ENCODE peak calls at places on chromosomes 2 and 18, in six cellular contexts. V is A172, Y is endodermal cell, B is epithelial cell of proximal tubule, T is ureter, R is NCI-H2029. W is an unnamed sample.

GRCh38 chr2:226114436-226114835 is 685.2 kb downstream of the IRS1 start:
- DNase-seq in V (peak; percentile 59), Y (no peak), B (no peak), T (no peak), R (no peak), W (no peak)

GRCh38 chr2:30351941-30352340 is 95.1 kb upstream of the LCLAT1 start:
- DNase-seq in V (no peak), Y (no peak), B (no peak), T (no peak), R (no peak), W (no peak)

GRCh38 chr18:34258176-34258575 is 33.5 kb upstream of the NOL4 start:
- DNase-seq in V (no peak), Y (peak; percentile 57), B (no peak), T (no peak), R (no peak), W (no peak)

GRCh38 chr2:12424820-12425219 is 291.9 kb upstream of the TRIB2 start:
- DNase-seq in V (no peak), Y (no peak), B (no peak), T (no peak), R (no peak), W (no peak)

GRCh38 chr2:61470122-61470951 is 550 bp downstream of the USP34 start:
- DNase-seq in V (peak; percentile 62), Y (peak; percentile 97), B (no peak), T (peak; percentile 89), R (peak; percentile 48), W (peak; percentile 73)

GRCh38 chr2:188668017-188668663 is 306.0 kb upstream of the COL3A1 start:
- DNase-seq in V (peak; percentile 59), Y (no peak), B (peak; percentile 33), T (no peak), R (no peak), W (no peak)

GRCh38 chr18:22210331-22210754 is 41.0 kb downstream of the GATA6 start:
- DNase-seq in V (no peak), Y (no peak), B (peak; percentile 98), T (no peak), R (no peak), W (no peak)

GRCh38 chr2:30511122-30512083 is 64.4 kb downstream of the LCLAT1 start:
- DNase-seq in V (peak; percentile 44), Y (no peak), B (peak; percentile 16), T (peak; percentile 55), R (peak; percentile 63), W (peak; percentile 78)

GRCh38 chr2:20403693-20404381 is 43.0 kb upstream of the RHOB start:
- DNase-seq in V (no peak), Y (no peak), B (no peak), T (no peak), R (no peak), W (peak; percentile 30)

GRCh38 chr2:212021947-212022346 is 516.7 kb downstream of the ERBB4 start:
- DNase-seq in V (peak; percentile 61), Y (no peak), B (no peak), T (no peak), R (no peak), W (no peak)

GRCh38 chr2:240124651-240125030 is 11.5 kb downstream of the COPS9 start:
- DNase-seq in V (no peak), Y (peak; percentile 26), B (no peak), T (no peak), R (no peak), W (no peak)

GRCh38 chr2:100936070-100936741 is 65.9 kb upstream of the RPL31 start:
- DNase-seq in V (no peak), Y (no peak), B (no peak), T (no peak), R (no peak), W (peak; percentile 32)

GRCh38 chr18:9825571-9826073 is 60.2 kb upstream of the TXNDC2 start:
- DNase-seq in V (peak; percentile 90), Y (peak; percentile 17), B (peak; percentile 72), T (no peak), R (peak; percentile 34), W (no peak)

GRCh38 chr2:69514406-69514805 is 77.2 kb upstream of the NFU1 start:
- DNase-seq in V (peak; percentile 36), Y (peak; percentile 76), B (no peak), T (no peak), R (no peak), W (no peak)

GRCh38 chr2:152174574-152174973 is 989 bp downstream of the STAM2 start:
- DNase-seq in V (no peak), Y (no peak), B (no peak), T (no peak), R (no peak), W (no peak)

GRCh38 chr2:85539361-85540130 is 578 bp downstream of the MAT2A start:
- DNase-seq in V (peak; percentile 57), Y (peak; percentile 73), B (no peak), T (peak; percentile 86), R (peak; percentile 57), W (peak; percentile 69)

GRCh38 chr2:109530712-109531111 is 83.1 kb downstream of the SEPTIN10 start:
- DNase-seq in V (no peak), Y (peak; percentile 46), B (no peak), T (peak; percentile 23), R (no peak), W (no peak)

GRCh38 chr2:109188924-109189323 is 59.9 kb downstream of the SH3RF3 start:
- DNase-seq in V (no peak), Y (no peak), B (no peak), T (no peak), R (no peak), W (no peak)

GRCh38 chr2:188089896-188090295 is 201.8 kb upstream of the GULP1 start:
- DNase-seq in V (no peak), Y (no peak), B (no peak), T (no peak), R (no peak), W (no peak)

GRCh38 chr2:229712125-229712524 is 2.2 kb downstream of the DNER start:
- DNase-seq in V (no peak), Y (no peak), B (no peak), T (no peak), R (no peak), W (no peak)

GRCh38 chr2:207066784-207067460 is 98.8 kb downstream of the KLF7 start:
- DNase-seq in V (peak; percentile 23), Y (no peak), B (no peak), T (no peak), R (no peak), W (no peak)

GRCh38 chr2:101402637-101403036 is 15.3 kb upstream of the CREG2 start:
- DNase-seq in V (no peak), Y (no peak), B (no peak), T (no peak), R (no peak), W (no peak)

GRCh38 chr2:57862153-57862552 is 184.5 kb upstream of the VRK2 start:
- DNase-seq in V (no peak), Y (no peak), B (no peak), T (no peak), R (no peak), W (no peak)

GRCh38 chr2:31066594-31066993 is 71.6 kb downstream of the GALNT14 start:
- DNase-seq in V (no peak), Y (no peak), B (no peak), T (no peak), R (no peak), W (no peak)

GRCh38 chr2:229800997-229801754 is 86.8 kb upstream of the DNER start:
- DNase-seq in V (peak; percentile 72), Y (peak; percentile 81), B (no peak), T (peak; percentile 55), R (peak; percentile 28), W (no peak)

GRCh38 chr2:149885468-149885867 is 297.9 kb upstream of the MMADHC start:
- DNase-seq in V (no peak), Y (no peak), B (peak; percentile 30), T (no peak), R (peak; percentile 61), W (no peak)

GRCh38 chr2:219245899-219246230 is 586 bp downstream of the STK16 start:
- DNase-seq in V (no peak), Y (no peak), B (no peak), T (no peak), R (no peak), W (no peak)

GRCh38 chr2:225737556-225737955 is 338.0 kb downstream of the NYAP2 start:
- DNase-seq in V (peak; percentile 76), Y (no peak), B (no peak), T (no peak), R (no peak), W (no peak)

GRCh38 chr2:127511090-127511489 is 15.2 kb downstream of the IWS1 start:
- DNase-seq in V (no peak), Y (no peak), B (no peak), T (no peak), R (no peak), W (no peak)

GRCh38 chr18:30616414-30616813 is 426.1 kb downstream of the DSC3 start:
- DNase-seq in V (no peak), Y (no peak), B (no peak), T (no peak), R (no peak), W (no peak)

GRCh38 chr2:217568289-217568985 is 434.4 kb downstream of the TNS1 start:
- DNase-seq in V (no peak), Y (no peak), B (no peak), T (no peak), R (no peak), W (no peak)

GRCh38 chr2:212686285-212686895 is 147.8 kb upstream of the ERBB4 start:
- DNase-seq in V (peak; percentile 53), Y (peak; percentile 81), B (no peak), T (peak; percentile 58), R (peak; percentile 10), W (peak; percentile 68)

GRCh38 chr18:51107082-51107481 is 77.1 kb downstream of the SMAD4 start:
- DNase-seq in V (no peak), Y (no peak), B (no peak), T (no peak), R (no peak), W (no peak)

GRCh38 chr2:186347472-186347871 is 138.6 kb upstream of the ZC3H15 start:
- DNase-seq in V (peak; percentile 3), Y (no peak), B (peak; percentile 25), T (no peak), R (no peak), W (no peak)

W was measured in right atrium auricular region.